ENCODE peak calls at places on chromosome 9, in five cellular contexts. K is HFFc6, D is kidney, Q is body of pancreas, Y is OCI-LY7. Z is an unnamed sample.

GRCh38 chr9:131391504-131391903 is 2.4 kb upstream of the PRRC2B start:
- DNase-seq in Y (no peak), K (no peak), D (no peak), Q (no peak), Z (no peak)

GRCh38 chr9:81653240-81653639 is 36.1 kb downstream of the TLE1 start:
- DNase-seq in Y (no peak), K (peak; percentile 39), Q (no peak), D (no peak), Z (no peak)

GRCh38 chr9:94144394-94144793 is 60.1 kb downstream of the PTPDC1 start:
- DNase-seq in D (no peak), Q (no peak), Y (no peak), K (no peak), Z (peak; percentile 28)

GRCh38 chr9:14313951-14314423 is at the start of gene NFIB:
- DNase-seq in K (no peak), Y (peak; percentile 77), D (peak; percentile 83), Q (peak; percentile 73), Z (no peak)

GRCh38 chr9:83656952-83657351 is 34.0 kb downstream of the IDNK start:
- DNase-seq in K (no peak), Y (no peak), D (no peak), Q (no peak), Z (no peak)

GRCh38 chr9:129968690-129969485 is 74.1 kb downstream of the FNBP1 start:
- DNase-seq in D (no peak), Q (no peak), K (peak; percentile 91), Y (no peak), Z (peak; percentile 92)

GRCh38 chr9:214488-215448 is at the start of gene DOCK8:
- DNase-seq in D (peak; percentile 84), Q (peak; percentile 82), Y (peak; percentile 84), K (no peak), Z (no peak)

GRCh38 chr9:82129708-82130107 is 141.1 kb downstream of the SPATA31D1 start:
- DNase-seq in D (no peak), Q (no peak), Y (no peak), K (no peak), Z (no peak)

GRCh38 chr9:4992872-4993271 is 7.8 kb downstream of the JAK2 start:
- DNase-seq in D (no peak), Y (no peak), Q (no peak), K (no peak), Z (no peak)

GRCh38 chr9:113695901-113696300 is 180.2 kb upstream of the ZNF618 start:
- DNase-seq in D (no peak), Y (no peak), Q (no peak), K (peak; percentile 33), Z (no peak)

GRCh38 chr9:114303571-114303970 is 19.3 kb upstream of the ORM1 start:
- DNase-seq in K (no peak), Q (no peak), D (peak; percentile 12), Y (no peak), Z (no peak)

GRCh38 chr9:129840024-129840423 is 4.8 kb downstream of the USP20 start:
- DNase-seq in Q (no peak), K (no peak), D (no peak), Y (peak; percentile 56), Z (no peak)

GRCh38 chr9:14146201-14146890 is 167.6 kb downstream of the NFIB start:
- DNase-seq in Q (no peak), Y (no peak), D (no peak), K (no peak), Z (no peak)

GRCh38 chr9:113931140-113931539 is 55.0 kb downstream of the ZNF618 start:
- DNase-seq in Q (no peak), K (no peak), D (no peak), Y (no peak), Z (no peak)

GRCh38 chr9:71683598-71684235 is 84.6 kb downstream of the CEMIP2 start:
- DNase-seq in D (no peak), Q (peak; percentile 13), K (peak; percentile 86), Y (no peak), Z (no peak)

GRCh38 chr9:124869986-124870560 is 8.1 kb downstream of the ARPC5L start:
- DNase-seq in Y (peak; percentile 84), D (peak; percentile 87), Q (peak; percentile 59), K (peak; percentile 27), Z (no peak)

DNA sequence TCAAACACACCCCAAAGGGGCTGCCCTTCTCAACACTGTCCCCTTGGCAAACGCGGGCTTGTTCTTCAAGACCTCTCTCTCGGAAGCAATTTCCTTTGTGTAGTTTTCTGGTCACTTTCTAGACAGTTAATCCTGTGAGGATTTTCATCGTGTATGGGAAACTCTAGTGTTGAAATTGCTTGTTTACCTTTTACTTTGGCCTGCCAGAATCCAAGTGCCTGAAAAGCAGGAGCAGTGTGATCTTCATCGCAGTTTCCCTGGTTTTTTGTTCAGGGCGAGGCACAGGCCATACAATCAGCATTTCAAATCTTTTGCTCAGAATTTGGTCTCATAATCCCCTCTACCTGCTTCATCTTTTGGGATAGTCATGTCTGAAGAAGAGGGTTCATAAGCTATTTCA is 115.7 kb upstream of the C9orf72 start:
- DNase-seq in D (no peak), K (no peak), Y (no peak), Q (no peak), Z (no peak)
- TF ChIP-seq CTCF in D (no peak), K (no peak), Y (no peak), Q (no peak), Z (no peak)

DNA sequence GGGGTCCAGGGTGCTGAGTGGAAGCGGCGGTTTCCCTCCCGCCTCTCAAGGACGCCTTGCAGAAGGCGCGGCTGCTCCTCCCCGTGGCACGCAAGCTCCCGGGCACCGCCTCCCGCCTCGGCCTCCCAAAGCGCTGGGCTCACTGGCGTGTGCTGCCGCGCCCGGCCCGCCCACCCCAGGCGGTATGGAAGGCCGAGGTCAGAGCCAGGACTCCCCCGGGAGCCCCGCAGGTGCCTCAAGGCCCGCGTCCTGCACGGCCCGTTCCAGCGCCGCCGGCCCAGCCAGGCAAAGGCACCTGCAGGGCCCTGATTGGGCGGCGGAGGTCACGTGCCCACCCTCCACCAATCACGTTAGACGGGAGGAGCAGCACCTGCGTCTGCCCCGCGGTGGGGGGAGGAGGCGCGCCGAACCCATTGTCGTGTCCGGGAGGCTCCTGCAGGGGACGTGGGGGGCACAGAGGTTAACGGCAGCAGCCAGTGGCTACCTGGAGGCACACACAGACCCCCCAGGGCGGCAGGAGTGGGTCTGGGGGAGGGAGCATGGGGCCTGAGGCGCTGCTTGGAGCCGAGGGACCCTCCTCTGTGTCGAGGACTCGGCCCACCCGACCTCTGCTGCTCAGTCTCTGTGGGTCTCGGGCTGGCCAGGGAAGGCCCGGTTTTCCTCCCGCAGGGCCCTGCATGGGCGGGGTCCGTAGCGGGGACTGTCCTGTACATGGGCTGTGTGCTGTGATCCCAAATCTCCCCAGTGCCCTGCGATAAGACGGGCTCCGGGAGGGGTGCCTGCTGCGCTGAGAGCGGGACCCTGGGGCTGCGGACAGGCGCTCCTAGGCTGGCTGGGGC is 2.0 kb upstream of the LCN12 start:
- DNase-seq in Q (peak; percentile 97), D (peak; percentile 99), Y (peak; percentile 96), K (peak; percentile 70), Z (peak; percentile 18)
- TF ChIP-seq CTCF in Q (no peak), D (peak; percentile 12), Y (peak; percentile 25), K (no peak), Z (no peak)

GRCh38 chr9:137318565-137318964 is 16.5 kb upstream of the NRARP start:
- DNase-seq in K (no peak), D (no peak), Y (no peak), Q (no peak), Z (no peak)

GRCh38 chr9:137319434-137319975 is 17.4 kb upstream of the NRARP start:
- DNase-seq in D (peak; percentile 73), K (no peak), Y (no peak), Q (no peak), Z (no peak)

GRCh38 chr9:137317979-137318511 is 16.0 kb upstream of the NRARP start:
- DNase-seq in Q (no peak), D (peak; percentile 69), K (no peak), Y (no peak), Z (no peak)

GRCh38 chr9:137319976-137320551 is 18.0 kb upstream of the NRARP start:
- DNase-seq in K (no peak), Y (no peak), D (peak; percentile 67), Q (no peak), Z (no peak)

DNA sequence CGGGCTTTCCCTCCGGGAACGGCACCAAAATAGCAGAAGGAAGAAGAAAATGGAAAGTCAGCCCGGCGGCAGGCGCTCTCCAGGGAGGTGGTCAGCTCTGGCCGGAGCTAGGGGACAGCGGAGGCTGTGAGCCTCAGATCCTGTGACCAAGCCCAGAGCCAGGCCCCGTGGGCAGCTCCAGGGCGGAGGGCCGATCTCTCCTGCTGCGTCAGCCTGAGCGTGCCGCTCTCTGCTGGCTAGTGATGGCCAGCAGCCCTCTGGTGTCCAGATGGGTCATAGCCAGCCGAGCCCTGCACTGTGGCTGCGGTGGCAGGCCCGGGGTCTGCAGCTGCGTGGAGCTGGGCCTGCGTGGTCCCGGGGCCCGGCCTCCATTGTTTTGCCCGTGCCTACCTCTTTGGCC is 16.9 kb upstream of the NRARP start:
- DNase-seq in Y (no peak), Q (peak; percentile 54), D (peak; percentile 84), K (no peak), Z (no peak)
- TF ChIP-seq CTCF in Y (no peak), Q (no peak), D (no peak), K (no peak), Z (peak; percentile 70)

GRCh38 chr9:128259156-128259555 is 16.7 kb downstream of the GOLGA2 start:
- DNase-seq in D (peak; percentile 48), Y (no peak), Q (no peak), K (no peak), Z (no peak)
- TF ChIP-seq CTCF in D (no peak), Y (peak; percentile 40), Q (no peak), K (peak; percentile 20), Z (no peak)

GRCh38 chr9:126365780-126366179 is 39.2 kb downstream of the MVB12B start:
- DNase-seq in Y (no peak), D (no peak), Q (no peak), K (no peak), Z (no peak)
- TF ChIP-seq CTCF in Y (no peak), D (no peak), Q (no peak), K (no peak), Z (no peak)

DNA sequence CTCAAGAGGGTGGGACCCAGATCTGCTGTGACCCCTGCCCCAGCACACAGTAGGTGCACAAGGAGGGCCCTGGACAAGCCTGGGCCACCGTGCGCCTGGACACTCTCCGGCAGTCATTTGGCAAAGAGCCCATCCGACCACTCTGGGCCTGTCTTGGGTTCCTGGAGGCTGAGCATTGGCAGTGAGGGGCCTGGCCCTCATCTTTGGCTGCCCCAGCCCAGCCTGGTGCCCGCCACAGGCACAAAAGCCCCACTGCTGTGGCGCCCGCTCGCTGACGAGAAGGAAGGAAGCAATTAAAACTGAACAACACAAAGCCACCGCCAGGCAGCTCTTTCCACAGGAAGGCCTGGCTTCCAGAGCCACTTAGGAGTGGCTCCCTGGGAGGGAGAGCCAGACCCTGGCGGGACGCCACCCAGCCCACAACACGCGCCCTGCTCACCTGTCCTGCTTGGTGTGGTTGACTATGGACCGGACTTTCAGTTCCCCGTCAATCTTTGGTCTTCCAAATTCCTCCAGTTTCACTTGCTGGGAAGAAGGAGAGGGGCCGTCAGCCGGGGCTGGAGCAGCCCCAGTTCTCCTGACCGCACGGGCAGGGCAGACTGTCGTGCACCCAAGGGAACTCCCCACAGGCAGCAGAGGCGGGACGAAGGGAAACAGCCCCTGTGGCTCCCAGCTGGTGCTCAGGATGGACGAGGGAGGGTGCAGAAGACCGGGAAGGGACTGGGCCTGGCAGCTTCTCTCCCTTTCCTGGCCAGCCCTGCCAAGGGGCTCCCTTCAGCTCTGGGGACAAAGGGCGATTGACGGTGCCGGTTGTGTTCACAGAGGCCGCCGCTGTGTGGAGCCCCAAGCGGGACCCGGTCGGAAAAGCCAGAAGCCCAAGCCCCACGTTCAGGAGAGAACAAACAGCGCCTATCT is 50.9 kb upstream of the SARDH start:
- DNase-seq in Y (no peak), K (no peak), D (peak; percentile 76), Q (no peak), Z (no peak)
- TF ChIP-seq CTCF in Y (no peak), K (no peak), D (no peak), Q (no peak), Z (no peak)

Z was measured in AG09309.